ENCODE peak calls at places on chromosomes 1 and 21, in nine cellular contexts. X, A, R, F, S, W, E, M and O are unnamed samples.
A peak's percentile ranks its signal among the peaks of the same experiment; 100 is the strongest.

GRCh38 chr1:235865565-235866206 is 1.0 kb downstream of the LYST start:
- DNase-seq in X (no peak), A (no peak), R (no peak), F (no peak), S (no peak), W (no peak), E (no peak), M (no peak), O (no peak)

GRCh38 chr1:22773981-22774471 is 63.4 kb downstream of the EPHB2 start:
- DNase-seq in X (peak; percentile 75), A (peak; percentile 33), R (peak; percentile 39), F (peak; percentile 45), S (peak; percentile 64), W (no peak), E (peak; percentile 33), M (no peak), O (no peak)

GRCh38 chr1:2644591-2645101 is 11.8 kb upstream of the MMEL1 start:
- DNase-seq in X (no peak), A (no peak), R (no peak), F (no peak), S (no peak), W (no peak), E (no peak), M (no peak), O (no peak)

GRCh38 chr1:190022709-190023108 is 455.0 kb downstream of the BRINP3 start:
- DNase-seq in X (no peak), A (no peak), R (no peak), F (no peak), S (no peak), W (no peak), E (no peak), M (no peak), O (no peak)

GRCh38 chr1:203534526-203534925 is 40.6 kb downstream of the OPTC start:
- DNase-seq in X (no peak), A (peak; percentile 14), R (no peak), F (no peak), S (no peak), W (no peak), E (no peak), M (no peak), O (no peak)

GRCh38 chr1:4977701-4978100 is 323.3 kb downstream of the AJAP1 start:
- DNase-seq in X (no peak), A (no peak), R (no peak), F (no peak), S (no peak), W (no peak), E (no peak), M (no peak), O (no peak)

GRCh38 chr1:71170925-71171324 is 90.1 kb upstream of the ZRANB2 start:
- DNase-seq in X (no peak), A (no peak), R (no peak), F (no peak), S (no peak), W (no peak), E (no peak), M (no peak), O (no peak)

GRCh38 chr21:41801256-41801655 is 34.4 kb upstream of the RIPK4 start:
- DNase-seq in X (no peak), A (no peak), R (no peak), F (no peak), S (no peak), W (no peak), E (no peak), M (no peak), O (no peak)

GRCh38 chr1:9294440-9294773 is 1.7 kb downstream of the SPSB1 start:
- DNase-seq in X (no peak), A (no peak), R (no peak), F (no peak), S (no peak), W (no peak), E (no peak), M (no peak), O (no peak)

GRCh38 chr1:221878134-221878533 is 136.2 kb upstream of the DUSP10 start:
- DNase-seq in X (no peak), A (no peak), R (no peak), F (no peak), S (no peak), W (no peak), E (no peak), M (no peak), O (no peak)

GRCh38 chr1:63148825-63149645 is 173.3 kb upstream of the FOXD3 start:
- DNase-seq in X (peak; percentile 76), A (no peak), R (no peak), F (no peak), S (peak; percentile 41), W (no peak), E (peak; percentile 12), M (no peak), O (no peak)

GRCh38 chr21:18498428-18498827 is 94.8 kb upstream of the TMPRSS15 start:
- DNase-seq in X (no peak), A (no peak), R (no peak), F (no peak), S (no peak), W (no peak), E (no peak), M (no peak), O (no peak)

GRCh38 chr1:108563808-108564207 is 3.9 kb downstream of the EEIG2 start:
- DNase-seq in X (no peak), A (no peak), R (no peak), F (no peak), S (no peak), W (no peak), E (no peak), M (no peak), O (no peak)

GRCh38 chr1:42682739-42683529 is 716 bp downstream of the YBX1 start:
- DNase-seq in X (peak; percentile 51), A (peak; percentile 58), R (peak; percentile 75), F (no peak), S (peak; percentile 80), W (peak; percentile 54), E (peak; percentile 43), M (peak; percentile 63), O (peak; percentile 82)

GRCh38 chr1:116777831-116778830 is 23.9 kb downstream of the CD2 start:
- DNase-seq in X (no peak), A (no peak), R (no peak), F (no peak), S (no peak), W (no peak), E (no peak), M (no peak), O (no peak)

GRCh38 chr1:9211291-9211811 is 23.2 kb upstream of the H6PD start:
- DNase-seq in X (no peak), A (no peak), R (no peak), F (no peak), S (no peak), W (no peak), E (no peak), M (no peak), O (no peak)

GRCh38 chr1:66495490-66495889 is 38.5 kb upstream of the SGIP1 start:
- DNase-seq in X (no peak), A (no peak), R (no peak), F (no peak), S (no peak), W (no peak), E (no peak), M (no peak), O (no peak)

GRCh38 chr1:193338194-193338593 is 151.8 kb upstream of the B3GALT2 start:
- DNase-seq in X (no peak), A (no peak), R (no peak), F (no peak), S (no peak), W (no peak), E (no peak), M (no peak), O (no peak)

GRCh38 chr1:229756666-229757065 is 130.6 kb downstream of the URB2 start:
- DNase-seq in X (no peak), A (no peak), R (no peak), F (no peak), S (no peak), W (no peak), E (no peak), M (no peak), O (no peak)

GRCh38 chr1:27713139-27713725 is 12.5 kb upstream of the FAM76A start:
- DNase-seq in X (no peak), A (no peak), R (no peak), F (no peak), S (no peak), W (no peak), E (no peak), M (no peak), O (no peak)

GRCh38 chr1:145878724-145879123 is 6.9 kb downstream of the ANKRD35 start:
- DNase-seq in X (no peak), A (no peak), R (no peak), F (no peak), S (no peak), W (no peak), E (no peak), M (no peak), O (no peak)

GRCh38 chr1:244800821-244801220 is 34.6 kb upstream of the COX20 start:
- DNase-seq in X (no peak), A (no peak), R (no peak), F (no peak), S (no peak), W (no peak), E (no peak), M (no peak), O (no peak)

GRCh38 chr1:18108313-18109057 is 887 bp downstream of the IGSF21 start:
- DNase-seq in X (no peak), A (no peak), R (no peak), F (no peak), S (no peak), W (no peak), E (no peak), M (no peak), O (no peak)

GRCh38 chr1:234611153-234611798 is 1.3 kb upstream of the IRF2BP2 start:
- DNase-seq in X (peak; percentile 84), A (peak; percentile 73), R (no peak), F (no peak), S (peak; percentile 83), W (peak; percentile 74), E (no peak), M (peak; percentile 81), O (no peak)

GRCh38 chr21:35294231-35294898 is 245.3 kb upstream of the RUNX1 start:
- DNase-seq in X (no peak), A (peak; percentile 28), R (no peak), F (no peak), S (peak; percentile 79), W (no peak), E (no peak), M (no peak), O (no peak)

GRCh38 chr1:55129194-55129728 is 85.9 kb downstream of the USP24 start:
- DNase-seq in X (no peak), A (no peak), R (no peak), F (no peak), S (no peak), W (no peak), E (peak; percentile 10), M (no peak), O (no peak)

GRCh38 chr1:147214842-147215539 is 10.1 kb downstream of the FMO5 start:
- DNase-seq in X (no peak), A (no peak), R (no peak), F (no peak), S (no peak), W (no peak), E (no peak), M (no peak), O (no peak)

GRCh38 chr1:151995774-151996173 is 2.1 kb upstream of the S100A10 start:
- DNase-seq in X (no peak), A (no peak), R (no peak), F (no peak), S (peak; percentile 9), W (no peak), E (no peak), M (no peak), O (no peak)

GRCh38 chr1:41333146-41333784 is 28.0 kb upstream of the FOXO6 start:
- DNase-seq in X (no peak), A (no peak), R (no peak), F (no peak), S (peak; percentile 5), W (no peak), E (no peak), M (no peak), O (no peak)

GRCh38 chr1:20729990-20730689 is 2.4 kb downstream of the SH2D5 start:
- DNase-seq in X (no peak), A (no peak), R (no peak), F (no peak), S (no peak), W (no peak), E (no peak), M (no peak), O (peak; percentile 35)